ENCODE peak calls at places on chromosomes 7 and 10, in five cellular contexts. F is stimulated activated CD8-positive, alpha-beta memory T cell treated with anti-CD3 and anti-CD28 coated beads, Interleukin-15, amount 100 ng/mL, for 24 hours; L is HuH-7; A is iris pigment epithelial cell; W is hippocampal formation. P is an unnamed sample.

GRCh38 chr7:17058568-17058967 is 176.8 kb upstream of the AGR3 start:
- DNase-seq in F (no peak), L (no peak), A (peak), W (no peak), P (peak)

GRCh38 chr10:88992945-88993537 is 2.4 kb downstream of the FAS start:
- DNase-seq in F (no peak), L (no peak), A (peak), W (no peak), P (peak)

GRCh38 chr7:105673367-105674188 is 92.3 kb upstream of the EFCAB10 start:
- DNase-seq in F (no peak), L (no peak), A (no peak), W (no peak), P (no peak)

GRCh38 chr10:28294809-28295208 is 8.1 kb downstream of the MPP7 start:
- DNase-seq in F (no peak), L (no peak), A (no peak), W (no peak), P (no peak)

GRCh38 chr7:158351481-158351880 is 236.1 kb downstream of the PTPRN2 start:
- DNase-seq in F (no peak), L (no peak), A (no peak), W (no peak), P (no peak)

GRCh38 chr10:52959810-52960209 is 187.2 kb upstream of the MBL2 start:
- DNase-seq in F (no peak), L (no peak), A (no peak), W (no peak), P (no peak)

GRCh38 chr10:122894261-122894944 is 15.0 kb upstream of the FAM24B start:
- DNase-seq in F (no peak), L (no peak), A (no peak), W (no peak), P (no peak)

GRCh38 chr10:68826764-68827591 is at the start of gene STOX1:
- DNase-seq in F (peak), L (peak), A (peak), W (no peak), P (peak)

GRCh38 chr7:103343758-103344452 is 662 bp downstream of the DNAJC2 start:
- DNase-seq in F (peak), L (no peak), A (peak), W (no peak), P (peak)

GRCh38 chr10:46217749-46218453 is 68.9 kb upstream of the ANTXRL start:
- DNase-seq in F (no peak), L (no peak), A (no peak), W (no peak), P (no peak)

GRCh38 chr10:100816671-100817070 is 71.3 kb downstream of the PAX2 start:
- DNase-seq in F (no peak), L (no peak), A (no peak), W (no peak), P (no peak)

GRCh38 chr7:129615018-129615417 is 3.5 kb downstream of the NRF1 start:
- DNase-seq in F (no peak), L (no peak), A (peak), W (no peak), P (peak)

GRCh38 chr7:122413339-122413738 is 108.8 kb upstream of the FEZF1 start:
- DNase-seq in F (no peak), L (no peak), A (no peak), W (no peak), P (no peak)

GRCh38 chr7:157684596-157685429 is 348.0 kb downstream of the DNAJB6 start:
- DNase-seq in F (no peak), L (no peak), A (no peak), W (no peak), P (no peak)

GRCh38 chr10:15290671-15291070 is 80.4 kb downstream of the FAM171A1 start:
- DNase-seq in F (no peak), L (no peak), A (no peak), W (no peak), P (no peak)

GRCh38 chr10:17115683-17116082 is 13.9 kb downstream of the CUBN start:
- DNase-seq in F (no peak), L (no peak), A (peak), W (no peak), P (peak)

GRCh38 chr10:1020460-1020859 is 5.2 kb downstream of the IDI2 start:
- DNase-seq in F (no peak), L (no peak), A (no peak), W (no peak), P (no peak)

GRCh38 chr7:28862876-28863275 is 95.3 kb downstream of the TRIL start:
- DNase-seq in F (no peak), L (no peak), A (peak), W (no peak), P (no peak)

GRCh38 chr7:20214787-20215669 is 2.2 kb downstream of the MACC1 start:
- DNase-seq in F (no peak), L (no peak), A (no peak), W (no peak), P (no peak)

GRCh38 chr10:106189254-106189653 is 975.3 kb downstream of the SORCS1 start:
- DNase-seq in F (no peak), L (peak), A (peak), W (no peak), P (peak)

GRCh38 chr10:498760-499435 is 190.6 kb downstream of the DIP2C start:
- DNase-seq in F (no peak), L (no peak), A (no peak), W (no peak), P (no peak)

GRCh38 chr10:69362471-69362954 is 54.2 kb downstream of the TACR2 start:
- DNase-seq in F (no peak), L (no peak), A (peak), W (no peak), P (peak)

GRCh38 chr7:30920584-30921539 is 9.2 kb downstream of the AQP1 start:
- DNase-seq in F (no peak), L (no peak), A (peak), W (no peak), P (peak)

GRCh38 chr7:28623863-28624262 is 211.5 kb downstream of the CREB5 start:
- DNase-seq in F (no peak), L (no peak), A (no peak), W (peak), P (no peak)

GRCh38 chr7:94223375-94224084 is 171.2 kb upstream of the COL1A2 start:
- DNase-seq in F (no peak), L (peak), A (peak), W (no peak), P (peak)

GRCh38 chr7:21639206-21639868 is 96.5 kb downstream of the DNAH11 start:
- DNase-seq in F (no peak), L (no peak), A (peak), W (no peak), P (no peak)

GRCh38 chr7:90816511-90817142 is 220.5 kb downstream of the CDK14 start:
- DNase-seq in F (no peak), L (no peak), A (peak), W (no peak), P (peak)

GRCh38 chr7:128206017-128206746 is 34.9 kb upstream of the LEP start:
- DNase-seq in F (no peak), L (no peak), A (no peak), W (no peak), P (no peak)

GRCh38 chr10:110138197-110138812 is 69.1 kb upstream of the MXI1 start:
- DNase-seq in F (no peak), L (no peak), A (peak), W (peak), P (peak)

GRCh38 chr7:123725586-123726171 is 23.1 kb downstream of the WASL start:
- DNase-seq in F (no peak), L (no peak), A (no peak), W (no peak), P (no peak)

P was measured in GM23248.